ENCODE peak calls at places on chromosomes 6 and 20, in five cellular contexts. V, C, R, M and J are unnamed samples.
A peak's percentile ranks its signal among the peaks of the same experiment; 100 is the strongest.

GRCh38 chr6:34518669-34519365 is 37.3 kb downstream of the SPDEF start:
- DNase-seq in V (no peak), C (no peak), R (no peak), M (no peak), J (no peak)

GRCh38 chr6:133895573-133896343 is 6.8 kb downstream of the TCF21 start:
- DNase-seq in V (no peak), C (no peak), R (no peak), M (no peak), J (no peak)

GRCh38 chr20:49278817-49279676 is 1.2 kb upstream of the ZNFX1 start:
- DNase-seq in V (peak; percentile 17), C (no peak), R (peak; percentile 17), M (peak; percentile 17), J (peak; percentile 47)

GRCh38 chr20:54173653-54174451 is at the start of gene CYP24A1:
- DNase-seq in V (no peak), C (no peak), R (no peak), M (no peak), J (no peak)

GRCh38 chr20:8389381-8390368 is 257.6 kb downstream of the PLCB1 start:
- DNase-seq in V (no peak), C (no peak), R (no peak), M (no peak), J (no peak)

GRCh38 chr6:42520786-42521607 is 42.8 kb upstream of the UBR2 start:
- DNase-seq in V (no peak), C (peak; percentile 16), R (no peak), M (no peak), J (no peak)

GRCh38 chr20:63475209-63475608 is 2.8 kb upstream of the KCNQ2 start:
- DNase-seq in V (no peak), C (peak; percentile 30), R (no peak), M (no peak), J (no peak)

GRCh38 chr6:25218346-25218745 is 60.8 kb upstream of the CARMIL1 start:
- DNase-seq in V (no peak), C (no peak), R (no peak), M (no peak), J (no peak)

GRCh38 chr6:47414517-47415167 is 62.9 kb upstream of the CD2AP start:
- DNase-seq in V (no peak), C (no peak), R (no peak), M (no peak), J (no peak)

GRCh38 chr20:44457016-44457415 is 18.7 kb upstream of the TTPAL start:
- DNase-seq in V (no peak), C (no peak), R (no peak), M (no peak), J (no peak)

GRCh38 chr20:39206899-39207564 is 244.9 kb downstream of the DHX35 start:
- DNase-seq in V (no peak), C (no peak), R (no peak), M (no peak), J (no peak)

GRCh38 chr6:15502451-15503345 is 160.1 kb downstream of the DTNBP1 start:
- DNase-seq in V (no peak), C (no peak), R (no peak), M (no peak), J (no peak)

GRCh38 chr20:51563597-51564332 is 21.2 kb upstream of the NFATC2 start:
- DNase-seq in V (no peak), C (peak; percentile 35), R (no peak), M (no peak), J (peak; percentile 20)

GRCh38 chr6:136012198-136012884 is 160.8 kb downstream of the PDE7B start:
- DNase-seq in V (no peak), C (no peak), R (no peak), M (no peak), J (no peak)

GRCh38 chr6:159204605-159205004 is 35.4 kb downstream of the FNDC1 start:
- DNase-seq in V (no peak), C (no peak), R (no peak), M (no peak), J (no peak)

GRCh38 chr6:55636406-55637102 is 57.6 kb upstream of the HMGCLL1 start:
- DNase-seq in V (no peak), C (no peak), R (no peak), M (no peak), J (no peak)

GRCh38 chr20:47681977-47682812 is 103.1 kb downstream of the SULF2 start:
- DNase-seq in V (no peak), C (no peak), R (no peak), M (no peak), J (no peak)

GRCh38 chr20:43844778-43845614 is 69.7 kb upstream of the TOX2 start:
- DNase-seq in V (no peak), C (no peak), R (no peak), M (no peak), J (no peak)

GRCh38 chr6:92538296-92538695 is 881.1 kb downstream of the EPHA7 start:
- DNase-seq in V (no peak), C (no peak), R (no peak), M (no peak), J (no peak)

GRCh38 chr20:44089987-44090674 is 96.9 kb downstream of the JPH2 start:
- DNase-seq in V (no peak), C (no peak), R (no peak), M (no peak), J (no peak)

GRCh38 chr20:4546342-4546741 is 175.4 kb upstream of the PRND start:
- DNase-seq in V (no peak), C (no peak), R (no peak), M (no peak), J (no peak)

GRCh38 chr6:106804238-106805016 is 170.1 kb downstream of the CD24 start:
- DNase-seq in V (no peak), C (no peak), R (no peak), M (no peak), J (no peak)

GRCh38 chr6:18262812-18263560 is 1.3 kb downstream of the DEK start:
- DNase-seq in V (no peak), C (peak; percentile 36), R (no peak), M (peak; percentile 16), J (peak; percentile 39)

GRCh38 chr6:145428656-145429173 is 306.6 kb downstream of the EPM2A start:
- DNase-seq in V (no peak), C (no peak), R (no peak), M (no peak), J (no peak)

GRCh38 chr6:7163661-7164071 is 55.9 kb downstream of the RREB1 start:
- DNase-seq in V (no peak), C (no peak), R (no peak), M (no peak), J (no peak)

GRCh38 chr6:20211941-20212391 is 303 bp downstream of the MBOAT1 start:
- DNase-seq in V (no peak), C (no peak), R (peak; percentile 35), M (no peak), J (peak; percentile 31)

GRCh38 chr6:95545691-95546090 is 31.6 kb upstream of the MANEA start:
- DNase-seq in V (no peak), C (no peak), R (no peak), M (no peak), J (no peak)

GRCh38 chr20:42740191-42740870 is 449.4 kb downstream of the PTPRT start:
- DNase-seq in V (no peak), C (no peak), R (no peak), M (no peak), J (no peak)

GRCh38 chr20:36474563-36474962 is 66.8 kb upstream of the MYL9 start:
- DNase-seq in V (no peak), C (no peak), R (no peak), M (no peak), J (no peak)

GRCh38 chr20:38932457-38933120 is 6.4 kb downstream of the FAM83D start:
- DNase-seq in V (no peak), C (no peak), R (no peak), M (no peak), J (no peak)